ENCODE peak calls at places on chromosomes 13 and 19, in ten cellular contexts. M, R, P, I, D, E, J, Z, A and U are unnamed samples.

GRCh38 chr19:15508035-15508710 is at the start of gene CYP4F22:
- DNase-seq in M (no peak), R (no peak), P (no peak), I (no peak), D (no peak), E (no peak), J (no peak), Z (no peak), A (no peak), U (no peak)

GRCh38 chr13:50518791-50519201 is 324.7 kb downstream of the DLEU7 start:
- DNase-seq in M (no peak), R (no peak), P (no peak), I (no peak), D (no peak), E (no peak), J (no peak), Z (no peak), A (no peak), U (no peak)

GRCh38 chr19:48102870-48103751 is 7.5 kb downstream of the PLA2G4C start:
- DNase-seq in M (peak; percentile 27), R (no peak), P (no peak), I (no peak), D (no peak), E (peak; percentile 51), J (peak; percentile 53), Z (peak; percentile 66), A (no peak), U (no peak)

GRCh38 chr13:109479991-109480696 is 306.2 kb downstream of the IRS2 start:
- DNase-seq in M (no peak), R (no peak), P (no peak), I (no peak), D (no peak), E (no peak), J (no peak), Z (no peak), A (no peak), U (no peak)

GRCh38 chr13:26344980-26345379 is 91.1 kb downstream of the CDK8 start:
- DNase-seq in M (no peak), R (no peak), P (no peak), I (no peak), D (no peak), E (no peak), J (no peak), Z (no peak), A (no peak), U (no peak)

GRCh38 chr19:4103073-4103418 is 20.9 kb downstream of the MAP2K2 start:
- DNase-seq in M (no peak), R (no peak), P (no peak), I (no peak), D (no peak), E (no peak), J (no peak), Z (no peak), A (no peak), U (no peak)

GRCh38 chr19:55383789-55384575 is at the start of gene TMEM238:
- DNase-seq in M (peak; percentile 84), R (no peak), P (no peak), I (no peak), D (no peak), E (peak; percentile 72), J (peak; percentile 89), Z (peak; percentile 84), A (no peak), U (no peak)

GRCh38 chr19:4877753-4878490 is 10.5 kb upstream of the PLIN3 start:
- DNase-seq in M (peak; percentile 31), R (no peak), P (no peak), I (no peak), D (peak; percentile 93), E (peak; percentile 38), J (no peak), Z (no peak), A (no peak), U (no peak)

GRCh38 chr19:1648926-1649541 is 3.4 kb downstream of the TCF3 start:
- DNase-seq in M (peak; percentile 50), R (no peak), P (no peak), I (no peak), D (no peak), E (no peak), J (peak; percentile 83), Z (no peak), A (no peak), U (no peak)

GRCh38 chr19:31519216-31519615 is 170.0 kb upstream of the TSHZ3 start:
- DNase-seq in M (no peak), R (no peak), P (no peak), I (no peak), D (no peak), E (no peak), J (no peak), Z (no peak), A (no peak), U (no peak)

GRCh38 chr13:27917121-27917947 is 2.5 kb upstream of the PDX1 start:
- DNase-seq in M (no peak), R (no peak), P (no peak), I (no peak), D (no peak), E (peak; percentile 53), J (peak; percentile 10), Z (peak; percentile 34), A (no peak), U (no peak)

GRCh38 chr13:24931450-24932217 is 164.3 kb upstream of the PABPC3 start:
- DNase-seq in M (no peak), R (no peak), P (no peak), I (no peak), D (no peak), E (no peak), J (no peak), Z (no peak), A (no peak), U (no peak)

GRCh38 chr19:38543286-38543806 is 74.4 kb downstream of the MAP4K1 start:
- DNase-seq in M (no peak), R (no peak), P (no peak), I (no peak), D (no peak), E (no peak), J (no peak), Z (no peak), A (no peak), U (no peak)

GRCh38 chr19:38542040-38542439 is 75.7 kb downstream of the MAP4K1 start:
- DNase-seq in M (no peak), R (no peak), P (no peak), I (no peak), D (no peak), E (no peak), J (no peak), Z (no peak), A (no peak), U (no peak)

GRCh38 chr19:38545596-38545995 is 72.2 kb downstream of the MAP4K1 start:
- DNase-seq in M (no peak), R (no peak), P (no peak), I (no peak), D (no peak), E (no peak), J (no peak), Z (no peak), A (no peak), U (no peak)

GRCh38 chr19:38543807-38544568 is 73.8 kb downstream of the MAP4K1 start:
- DNase-seq in M (peak; percentile 42), R (peak; percentile 63), P (no peak), I (peak; percentile 5), D (peak; percentile 91), E (no peak), J (peak; percentile 83), Z (peak; percentile 80), A (peak; percentile 9), U (peak; percentile 58)

DNA sequence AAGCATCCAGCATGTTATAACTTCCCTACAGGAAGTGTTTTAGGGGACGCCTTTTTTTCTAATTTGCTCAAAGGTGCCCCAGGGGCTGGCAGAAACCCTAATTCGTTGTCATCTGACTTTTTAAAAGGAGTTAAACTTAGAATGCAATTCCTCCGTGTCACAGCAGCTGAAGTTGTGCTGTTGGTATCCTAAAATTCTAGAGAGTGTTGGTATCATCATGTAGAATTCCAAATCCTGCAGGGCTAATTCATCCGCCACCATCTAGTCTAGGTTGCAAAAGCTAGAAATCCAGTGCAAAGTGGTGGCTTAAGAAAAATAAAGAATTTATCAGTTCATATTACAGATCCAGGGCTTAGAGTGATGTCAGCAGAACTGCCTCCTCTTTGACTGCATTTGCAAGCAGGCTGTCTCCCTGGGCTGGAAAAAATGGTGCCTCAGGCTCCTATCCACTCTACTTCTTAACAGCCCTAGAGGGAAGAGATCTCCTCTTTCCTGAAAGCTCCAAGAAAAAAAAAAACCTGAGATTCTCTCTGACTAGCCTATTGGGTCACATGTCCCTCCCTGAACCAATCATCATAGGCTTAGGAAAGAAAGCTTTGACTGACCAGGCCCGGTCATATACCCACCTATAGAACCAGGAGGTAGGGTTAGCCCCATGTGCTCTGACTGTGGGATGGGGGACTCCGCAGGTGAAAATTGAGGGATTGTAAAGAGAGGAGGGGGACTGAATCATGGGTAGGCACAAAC is 73.0 kb downstream of the MAP4K1 start:
- DNase-seq in M (no peak), R (no peak), P (no peak), I (peak; percentile 22), D (no peak), E (no peak), J (no peak), Z (no peak), A (no peak), U (no peak)
- TF ChIP-seq CTCF in M (no peak), R (no peak), P (peak; percentile 67), I (no peak), D (peak; percentile 73), E (no peak), J (no peak), Z (no peak), A (no peak), U (no peak)

GRCh38 chr13:45473627-45474026 is 8.9 kb downstream of the COG3 start:
- DNase-seq in M (no peak), R (no peak), P (no peak), I (no peak), D (no peak), E (no peak), J (peak; percentile 36), Z (peak; percentile 29), A (no peak), U (no peak)
- TF ChIP-seq CTCF in M (no peak), R (no peak), P (peak; percentile 33), I (peak; percentile 22), D (no peak), E (peak; percentile 10), J (peak; percentile 16), Z (no peak), A (no peak), U (no peak)

GRCh38 chr13:33634526-33635111 is 183.3 kb upstream of the RFC3 start:
- DNase-seq in M (no peak), R (no peak), P (no peak), I (no peak), D (no peak), E (no peak), J (no peak), Z (no peak), A (no peak), U (no peak)
- TF ChIP-seq CTCF in M (no peak), R (no peak), P (no peak), I (no peak), D (no peak), E (no peak), J (no peak), Z (no peak), A (no peak), U (no peak)

DNA sequence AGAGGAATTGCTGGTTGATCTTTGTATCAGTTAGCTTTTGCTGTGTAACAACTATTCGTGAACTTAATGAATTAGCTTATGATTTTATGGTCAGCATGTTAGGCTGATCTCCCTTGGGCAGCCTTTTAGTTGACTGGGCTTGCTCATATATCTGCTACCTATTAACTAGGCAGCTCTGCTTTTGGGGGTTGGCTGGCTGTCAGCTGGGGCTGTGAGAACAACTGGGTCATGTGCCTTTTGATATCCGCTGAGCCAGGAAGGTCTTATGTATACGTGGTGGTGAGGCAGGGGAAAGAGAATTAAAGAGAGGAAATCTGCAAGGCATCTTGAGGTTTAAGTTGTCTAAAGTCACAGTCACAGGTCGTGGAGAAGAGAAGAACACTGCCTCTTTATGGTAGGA is 206.9 kb downstream of the LMO7 start:
- DNase-seq in M (no peak), R (no peak), P (no peak), I (no peak), D (no peak), E (no peak), J (no peak), Z (no peak), A (no peak), U (no peak)
- TF ChIP-seq CTCF in M (no peak), R (no peak), P (no peak), I (no peak), D (no peak), E (no peak), J (no peak), Z (no peak), A (no peak), U (no peak)